ENCODE peak calls at places on chromosome X, in nine cellular contexts. One of them, this sample, is unnamed.

GRCh38 chrX:22818061-22818460 is 181.7 kb upstream of the DDX53 start:
- DNase-seq in KG1: no peak
- DNase-seq in amniotic stem cell: no peak
- DNase-seq in activated T-cell treated with anti-CD3 and anti-CD28 coated beads, Interleukin-2, amount 50 U/mL, for 24 hours: no peak
- DNase-seq in nucleus accumbens: no peak
- DNase-seq in GM12892: no peak
- DNase-seq in ELR: no peak
- DNase-seq in ovary: no peak
- DNase-seq in ureter: no peak
- DNase-seq in this sample: no peak

GRCh38 chrX:9148626-9149385 is 114.9 kb upstream of the FAM9B start:
- DNase-seq in amniotic stem cell: no peak
- DNase-seq in ureter: no peak
- DNase-seq in GM12892: no peak
- DNase-seq in KG1: no peak
- DNase-seq in activated T-cell treated with anti-CD3 and anti-CD28 coated beads, Interleukin-2, amount 50 U/mL, for 24 hours: no peak
- DNase-seq in ELR: peak; percentile 76
- DNase-seq in ovary: no peak
- DNase-seq in nucleus accumbens: no peak
- DNase-seq in this sample: peak; percentile 70

GRCh38 chrX:101482296-101482695 is 3.0 kb upstream of the ARMCX4 start:
- DNase-seq in GM12892: no peak
- DNase-seq in ureter: no peak
- DNase-seq in ELR: no peak
- DNase-seq in KG1: no peak
- DNase-seq in amniotic stem cell: no peak
- DNase-seq in nucleus accumbens: no peak
- DNase-seq in activated T-cell treated with anti-CD3 and anti-CD28 coated beads, Interleukin-2, amount 50 U/mL, for 24 hours: no peak
- DNase-seq in ovary: no peak
- DNase-seq in this sample: no peak

GRCh38 chrX:153621949-153622598 is 23.1 kb upstream of the CCNQ start:
- DNase-seq in ELR: no peak
- DNase-seq in activated T-cell treated with anti-CD3 and anti-CD28 coated beads, Interleukin-2, amount 50 U/mL, for 24 hours: no peak
- DNase-seq in nucleus accumbens: no peak
- DNase-seq in ureter: no peak
- DNase-seq in amniotic stem cell: no peak
- DNase-seq in GM12892: no peak
- DNase-seq in ovary: no peak
- DNase-seq in KG1: no peak
- DNase-seq in this sample: no peak

GRCh38 chrX:39730671-39731389 is 366.9 kb downstream of the BCOR start:
- DNase-seq in KG1: peak; percentile 15
- DNase-seq in amniotic stem cell: no peak
- DNase-seq in ovary: peak; percentile 75
- DNase-seq in ELR: peak; percentile 67
- DNase-seq in ureter: peak; percentile 76
- DNase-seq in activated T-cell treated with anti-CD3 and anti-CD28 coated beads, Interleukin-2, amount 50 U/mL, for 24 hours: peak; percentile 69
- DNase-seq in nucleus accumbens: no peak
- DNase-seq in GM12892: peak; percentile 62
- DNase-seq in this sample: peak; percentile 50

GRCh38 chrX:149453911-149454820 is 50.9 kb downstream of the IDS start:
- DNase-seq in ELR: no peak
- DNase-seq in GM12892: no peak
- DNase-seq in ureter: no peak
- DNase-seq in amniotic stem cell: no peak
- DNase-seq in nucleus accumbens: no peak
- DNase-seq in KG1: no peak
- DNase-seq in activated T-cell treated with anti-CD3 and anti-CD28 coated beads, Interleukin-2, amount 50 U/mL, for 24 hours: no peak
- DNase-seq in ovary: no peak
- DNase-seq in this sample: no peak

GRCh38 chrX:65596270-65596669 is 61.7 kb upstream of the LAS1L start:
- DNase-seq in KG1: no peak
- DNase-seq in ureter: no peak
- DNase-seq in ovary: no peak
- DNase-seq in activated T-cell treated with anti-CD3 and anti-CD28 coated beads, Interleukin-2, amount 50 U/mL, for 24 hours: peak; percentile 56
- DNase-seq in amniotic stem cell: peak; percentile 4
- DNase-seq in GM12892: no peak
- DNase-seq in nucleus accumbens: no peak
- DNase-seq in ELR: peak; percentile 66
- DNase-seq in this sample: peak; percentile 9

GRCh38 chrX:49627030-49627777 is 28.4 kb downstream of the GAGE1 start:
- DNase-seq in ovary: no peak
- DNase-seq in KG1: no peak
- DNase-seq in ureter: peak; percentile 43
- DNase-seq in amniotic stem cell: no peak
- DNase-seq in nucleus accumbens: no peak
- DNase-seq in activated T-cell treated with anti-CD3 and anti-CD28 coated beads, Interleukin-2, amount 50 U/mL, for 24 hours: peak; percentile 42
- DNase-seq in ELR: no peak
- DNase-seq in GM12892: no peak
- DNase-seq in this sample: no peak

GRCh38 chrX:40063555-40063954 is 34.2 kb downstream of the BCOR start:
- DNase-seq in activated T-cell treated with anti-CD3 and anti-CD28 coated beads, Interleukin-2, amount 50 U/mL, for 24 hours: no peak
- DNase-seq in ELR: no peak
- DNase-seq in nucleus accumbens: no peak
- DNase-seq in GM12892: no peak
- DNase-seq in KG1: no peak
- DNase-seq in amniotic stem cell: no peak
- DNase-seq in ovary: no peak
- DNase-seq in ureter: no peak
- DNase-seq in this sample: no peak

GRCh38 chrX:97524997-97525396 is 641.3 kb downstream of the RPA4 start:
- DNase-seq in GM12892: no peak
- DNase-seq in ovary: no peak
- DNase-seq in activated T-cell treated with anti-CD3 and anti-CD28 coated beads, Interleukin-2, amount 50 U/mL, for 24 hours: no peak
- DNase-seq in ureter: no peak
- DNase-seq in KG1: no peak
- DNase-seq in nucleus accumbens: no peak
- DNase-seq in amniotic stem cell: no peak
- DNase-seq in ELR: peak; percentile 66
- DNase-seq in this sample: peak; percentile 20

GRCh38 chrX:130702867-130703707 is 199.9 kb downstream of the ENOX2 start:
- DNase-seq in activated T-cell treated with anti-CD3 and anti-CD28 coated beads, Interleukin-2, amount 50 U/mL, for 24 hours: no peak
- DNase-seq in ELR: peak; percentile 13
- DNase-seq in KG1: no peak
- DNase-seq in nucleus accumbens: no peak
- DNase-seq in ureter: no peak
- DNase-seq in amniotic stem cell: no peak
- DNase-seq in ovary: no peak
- DNase-seq in GM12892: no peak
- DNase-seq in this sample: no peak

GRCh38 chrX:20066968-20067708 is 49.6 kb downstream of the MAP7D2 start:
- DNase-seq in nucleus accumbens: no peak
- DNase-seq in GM12892: peak; percentile 21
- DNase-seq in ELR: peak; percentile 68
- DNase-seq in KG1: no peak
- DNase-seq in amniotic stem cell: no peak
- DNase-seq in ureter: no peak
- DNase-seq in ovary: no peak
- DNase-seq in activated T-cell treated with anti-CD3 and anti-CD28 coated beads, Interleukin-2, amount 50 U/mL, for 24 hours: no peak
- DNase-seq in this sample: peak; percentile 22

GRCh38 chrX:24767557-24767956 is 73.8 kb downstream of the POLA1 start:
- DNase-seq in GM12892: no peak
- DNase-seq in KG1: no peak
- DNase-seq in activated T-cell treated with anti-CD3 and anti-CD28 coated beads, Interleukin-2, amount 50 U/mL, for 24 hours: no peak
- DNase-seq in ovary: no peak
- DNase-seq in ELR: peak; percentile 18
- DNase-seq in ureter: no peak
- DNase-seq in amniotic stem cell: no peak
- DNase-seq in nucleus accumbens: no peak
- DNase-seq in this sample: no peak

GRCh38 chrX:150017868-150018267 is 79.6 kb upstream of the EOLA2 start:
- DNase-seq in ureter: no peak
- DNase-seq in KG1: no peak
- DNase-seq in ELR: no peak
- DNase-seq in activated T-cell treated with anti-CD3 and anti-CD28 coated beads, Interleukin-2, amount 50 U/mL, for 24 hours: no peak
- DNase-seq in nucleus accumbens: no peak
- DNase-seq in ovary: no peak
- DNase-seq in amniotic stem cell: no peak
- DNase-seq in GM12892: no peak
- DNase-seq in this sample: no peak

GRCh38 chrX:1086444-1087409 is 125.7 kb downstream of the CRLF2 start:
- DNase-seq in nucleus accumbens: no peak
- DNase-seq in ELR: peak; percentile 23
- DNase-seq in amniotic stem cell: no peak
- DNase-seq in ureter: no peak
- DNase-seq in ovary: no peak
- DNase-seq in GM12892: no peak
- DNase-seq in KG1: no peak
- DNase-seq in activated T-cell treated with anti-CD3 and anti-CD28 coated beads, Interleukin-2, amount 50 U/mL, for 24 hours: no peak
- DNase-seq in this sample: no peak

GRCh38 chrX:2391869-2392606 is 108.7 kb downstream of the DHRSX start:
- DNase-seq in amniotic stem cell: no peak
- DNase-seq in KG1: no peak
- DNase-seq in nucleus accumbens: no peak
- DNase-seq in ovary: no peak
- DNase-seq in ELR: peak; percentile 98
- DNase-seq in GM12892: no peak
- DNase-seq in activated T-cell treated with anti-CD3 and anti-CD28 coated beads, Interleukin-2, amount 50 U/mL, for 24 hours: no peak
- DNase-seq in ureter: no peak
- DNase-seq in this sample: peak; percentile 97

GRCh38 chrX:93868289-93868985 is 194.4 kb downstream of the FAM133A start:
- DNase-seq in amniotic stem cell: no peak
- DNase-seq in GM12892: no peak
- DNase-seq in ELR: no peak
- DNase-seq in KG1: no peak
- DNase-seq in nucleus accumbens: no peak
- DNase-seq in ureter: no peak
- DNase-seq in activated T-cell treated with anti-CD3 and anti-CD28 coated beads, Interleukin-2, amount 50 U/mL, for 24 hours: no peak
- DNase-seq in ovary: no peak
- DNase-seq in this sample: no peak

GRCh38 chrX:44748014-44748413 is 95.8 kb upstream of the DUSP21 start:
- DNase-seq in KG1: no peak
- DNase-seq in GM12892: no peak
- DNase-seq in ureter: no peak
- DNase-seq in nucleus accumbens: no peak
- DNase-seq in amniotic stem cell: no peak
- DNase-seq in ELR: peak; percentile 67
- DNase-seq in activated T-cell treated with anti-CD3 and anti-CD28 coated beads, Interleukin-2, amount 50 U/mL, for 24 hours: no peak
- DNase-seq in ovary: no peak
- DNase-seq in this sample: peak; percentile 62

GRCh38 chrX:1903380-1903935 is 288.6 kb downstream of the ASMT start:
- DNase-seq in activated T-cell treated with anti-CD3 and anti-CD28 coated beads, Interleukin-2, amount 50 U/mL, for 24 hours: no peak
- DNase-seq in nucleus accumbens: no peak
- DNase-seq in KG1: no peak
- DNase-seq in ovary: no peak
- DNase-seq in GM12892: no peak
- DNase-seq in amniotic stem cell: peak; percentile 52
- DNase-seq in ELR: peak; percentile 45
- DNase-seq in ureter: no peak
- DNase-seq in this sample: peak; percentile 74

GRCh38 chrX:55624403-55624802 is 1.2 kb downstream of the FOXR2 start:
- DNase-seq in ureter: no peak
- DNase-seq in GM12892: no peak
- DNase-seq in nucleus accumbens: no peak
- DNase-seq in amniotic stem cell: no peak
- DNase-seq in activated T-cell treated with anti-CD3 and anti-CD28 coated beads, Interleukin-2, amount 50 U/mL, for 24 hours: no peak
- DNase-seq in ELR: no peak
- DNase-seq in ovary: no peak
- DNase-seq in KG1: no peak
- DNase-seq in this sample: no peak

GRCh38 chrX:103877571-103877970 is 45.5 kb upstream of the RAB9B start:
- DNase-seq in KG1: no peak
- DNase-seq in ELR: peak; percentile 19
- DNase-seq in ureter: no peak
- DNase-seq in activated T-cell treated with anti-CD3 and anti-CD28 coated beads, Interleukin-2, amount 50 U/mL, for 24 hours: no peak
- DNase-seq in amniotic stem cell: no peak
- DNase-seq in GM12892: no peak
- DNase-seq in nucleus accumbens: no peak
- DNase-seq in ovary: no peak
- DNase-seq in this sample: no peak

GRCh38 chrX:3244955-3245354 is 101.5 kb downstream of the MXRA5 start:
- DNase-seq in ureter: no peak
- DNase-seq in KG1: no peak
- DNase-seq in ovary: no peak
- DNase-seq in ELR: peak; percentile 10
- DNase-seq in amniotic stem cell: no peak
- DNase-seq in GM12892: no peak
- DNase-seq in nucleus accumbens: no peak
- DNase-seq in activated T-cell treated with anti-CD3 and anti-CD28 coated beads, Interleukin-2, amount 50 U/mL, for 24 hours: no peak
- DNase-seq in this sample: no peak

GRCh38 chrX:10017866-10018265 is 50.7 kb downstream of the CLDN34 start:
- DNase-seq in KG1: no peak
- DNase-seq in GM12892: no peak
- DNase-seq in ELR: peak; percentile 89
- DNase-seq in activated T-cell treated with anti-CD3 and anti-CD28 coated beads, Interleukin-2, amount 50 U/mL, for 24 hours: no peak
- DNase-seq in nucleus accumbens: no peak
- DNase-seq in ovary: no peak
- DNase-seq in amniotic stem cell: no peak
- DNase-seq in ureter: no peak
- DNase-seq in this sample: peak; percentile 77

GRCh38 chrX:129719931-129720520 is 18.8 kb upstream of the XPNPEP2 start:
- DNase-seq in nucleus accumbens: no peak
- DNase-seq in KG1: no peak
- DNase-seq in activated T-cell treated with anti-CD3 and anti-CD28 coated beads, Interleukin-2, amount 50 U/mL, for 24 hours: peak; percentile 2
- DNase-seq in amniotic stem cell: no peak
- DNase-seq in GM12892: no peak
- DNase-seq in ureter: no peak
- DNase-seq in ovary: no peak
- DNase-seq in ELR: peak; percentile 4
- DNase-seq in this sample: no peak

GRCh38 chrX:123361371-123361770 is 177.3 kb downstream of the GRIA3 start:
- DNase-seq in ELR: no peak
- DNase-seq in nucleus accumbens: no peak
- DNase-seq in amniotic stem cell: no peak
- DNase-seq in ureter: no peak
- DNase-seq in KG1: no peak
- DNase-seq in activated T-cell treated with anti-CD3 and anti-CD28 coated beads, Interleukin-2, amount 50 U/mL, for 24 hours: no peak
- DNase-seq in GM12892: no peak
- DNase-seq in ovary: no peak
- DNase-seq in this sample: no peak

GRCh38 chrX:42954880-42955279 is 176.9 kb upstream of the PPP1R2C start:
- DNase-seq in ureter: no peak
- DNase-seq in ovary: no peak
- DNase-seq in KG1: no peak
- DNase-seq in activated T-cell treated with anti-CD3 and anti-CD28 coated beads, Interleukin-2, amount 50 U/mL, for 24 hours: no peak
- DNase-seq in GM12892: no peak
- DNase-seq in amniotic stem cell: no peak
- DNase-seq in nucleus accumbens: no peak
- DNase-seq in ELR: no peak
- DNase-seq in this sample: no peak